ENCODE peak calls at places on chromosomes 16 and 17, in nine cellular contexts. One of them, this sample, is unnamed.
A peak's percentile ranks its signal among the peaks of the same experiment; 100 is the strongest.

GRCh38 chr17:80284631-80285030 is 24.0 kb downstream of the RNF213 start:
- DNase-seq in progenitor cell of endocrine pancreas: no peak
- DNase-seq in coronary artery: no peak
- DNase-seq in GM23338: peak; percentile 71
- DNase-seq in transverse colon: no peak
- DNase-seq in IMR-90: no peak
- DNase-seq in type B pancreatic cell: no peak
- DNase-seq in heart left ventricle: no peak
- DNase-seq in left ventricle myocardium inferior: no peak
- DNase-seq in this sample: no peak

GRCh38 chr16:3046506-3047386 is at the start of gene MMP25:
- DNase-seq in progenitor cell of endocrine pancreas: no peak
- DNase-seq in coronary artery: no peak
- DNase-seq in GM23338: peak; percentile 80
- DNase-seq in transverse colon: no peak
- DNase-seq in IMR-90: no peak
- DNase-seq in type B pancreatic cell: peak; percentile 69
- DNase-seq in heart left ventricle: no peak
- DNase-seq in left ventricle myocardium inferior: no peak
- DNase-seq in this sample: no peak

GRCh38 chr16:17367932-17368331 is 102.8 kb downstream of the XYLT1 start:
- DNase-seq in progenitor cell of endocrine pancreas: no peak
- DNase-seq in coronary artery: no peak
- DNase-seq in GM23338: peak; percentile 92
- DNase-seq in transverse colon: peak; percentile 41
- DNase-seq in IMR-90: peak; percentile 61
- DNase-seq in type B pancreatic cell: no peak
- DNase-seq in heart left ventricle: no peak
- DNase-seq in left ventricle myocardium inferior: no peak
- DNase-seq in this sample: peak; percentile 64

GRCh38 chr16:70576431-70577255 is 53.0 kb downstream of the SF3B3 start:
- DNase-seq in progenitor cell of endocrine pancreas: no peak
- DNase-seq in coronary artery: no peak
- DNase-seq in GM23338: peak; percentile 37
- DNase-seq in transverse colon: peak; percentile 33
- DNase-seq in IMR-90: peak; percentile 86
- DNase-seq in type B pancreatic cell: no peak
- DNase-seq in heart left ventricle: no peak
- DNase-seq in left ventricle myocardium inferior: no peak
- DNase-seq in this sample: no peak

GRCh38 chr16:50509521-50510341 is 38.5 kb upstream of the NKD1 start:
- DNase-seq in progenitor cell of endocrine pancreas: no peak
- DNase-seq in coronary artery: no peak
- DNase-seq in GM23338: peak; percentile 85
- DNase-seq in transverse colon: peak; percentile 20
- DNase-seq in IMR-90: peak; percentile 6
- DNase-seq in type B pancreatic cell: peak; percentile 65
- DNase-seq in heart left ventricle: no peak
- DNase-seq in left ventricle myocardium inferior: no peak
- DNase-seq in this sample: no peak

GRCh38 chr16:30998852-30999761 is 11.3 kb downstream of the STX1B start:
- DNase-seq in progenitor cell of endocrine pancreas: no peak
- DNase-seq in coronary artery: no peak
- DNase-seq in GM23338: no peak
- DNase-seq in transverse colon: no peak
- DNase-seq in IMR-90: no peak
- DNase-seq in type B pancreatic cell: no peak
- DNase-seq in heart left ventricle: no peak
- DNase-seq in left ventricle myocardium inferior: no peak
- DNase-seq in this sample: no peak

GRCh38 chr17:8503807-8504206 is 68.1 kb downstream of the NDEL1 start:
- DNase-seq in progenitor cell of endocrine pancreas: no peak
- DNase-seq in coronary artery: no peak
- DNase-seq in GM23338: no peak
- DNase-seq in transverse colon: no peak
- DNase-seq in IMR-90: no peak
- DNase-seq in type B pancreatic cell: no peak
- DNase-seq in heart left ventricle: no peak
- DNase-seq in left ventricle myocardium inferior: no peak
- DNase-seq in this sample: no peak

GRCh38 chr17:46764709-46765401 is 53.6 kb downstream of the WNT3 start:
- DNase-seq in progenitor cell of endocrine pancreas: no peak
- DNase-seq in coronary artery: no peak
- DNase-seq in GM23338: no peak
- DNase-seq in transverse colon: no peak
- DNase-seq in IMR-90: peak; percentile 86
- DNase-seq in type B pancreatic cell: no peak
- DNase-seq in heart left ventricle: peak; percentile 75
- DNase-seq in left ventricle myocardium inferior: peak; percentile 78
- DNase-seq in this sample: no peak

GRCh38 chr16:81723098-81723723 is 55.9 kb upstream of the PLCG2 start:
- DNase-seq in progenitor cell of endocrine pancreas: no peak
- DNase-seq in coronary artery: no peak
- DNase-seq in GM23338: peak; percentile 94
- DNase-seq in transverse colon: no peak
- DNase-seq in IMR-90: peak; percentile 80
- DNase-seq in type B pancreatic cell: no peak
- DNase-seq in heart left ventricle: peak; percentile 34
- DNase-seq in left ventricle myocardium inferior: no peak
- DNase-seq in this sample: no peak

GRCh38 chr17:27529230-27529796 is 73.1 kb downstream of the KSR1 start:
- DNase-seq in progenitor cell of endocrine pancreas: no peak
- DNase-seq in coronary artery: no peak
- DNase-seq in GM23338: no peak
- DNase-seq in transverse colon: no peak
- DNase-seq in IMR-90: peak; percentile 76
- DNase-seq in type B pancreatic cell: no peak
- DNase-seq in heart left ventricle: no peak
- DNase-seq in left ventricle myocardium inferior: no peak
- DNase-seq in this sample: no peak
- TF ChIP-seq CTCF in progenitor cell of endocrine pancreas: no peak
- TF ChIP-seq CTCF in coronary artery: no peak
- TF ChIP-seq CTCF in GM23338: no peak
- TF ChIP-seq CTCF in transverse colon: no peak
- TF ChIP-seq CTCF in IMR-90: peak; percentile 29
- TF ChIP-seq CTCF in type B pancreatic cell: no peak
- TF ChIP-seq CTCF in heart left ventricle: no peak
- TF ChIP-seq CTCF in left ventricle myocardium inferior: no peak
- TF ChIP-seq CTCF in this sample: no peak

GRCh38 chr17:13114601-13115024 is 96.8 kb upstream of the ELAC2 start:
- DNase-seq in progenitor cell of endocrine pancreas: peak; percentile 29
- DNase-seq in coronary artery: no peak
- DNase-seq in GM23338: peak; percentile 84
- DNase-seq in transverse colon: no peak
- DNase-seq in IMR-90: peak; percentile 28
- DNase-seq in type B pancreatic cell: peak; percentile 71
- DNase-seq in heart left ventricle: peak; percentile 22
- DNase-seq in left ventricle myocardium inferior: peak; percentile 19
- DNase-seq in this sample: peak; percentile 69
- TF ChIP-seq CTCF in progenitor cell of endocrine pancreas: peak; percentile 86
- TF ChIP-seq CTCF in coronary artery: no peak
- TF ChIP-seq CTCF in GM23338: peak; percentile 87
- TF ChIP-seq CTCF in transverse colon: peak; percentile 48
- TF ChIP-seq CTCF in IMR-90: peak; percentile 71
- TF ChIP-seq CTCF in type B pancreatic cell: peak; percentile 94
- TF ChIP-seq CTCF in heart left ventricle: peak; percentile 53
- TF ChIP-seq CTCF in left ventricle myocardium inferior: peak; percentile 79
- TF ChIP-seq CTCF in this sample: peak; percentile 77

GRCh38 chr16:5058476-5058875 is 7.3 kb downstream of the C16orf89 start:
- DNase-seq in progenitor cell of endocrine pancreas: no peak
- DNase-seq in coronary artery: no peak
- DNase-seq in GM23338: peak; percentile 96
- DNase-seq in transverse colon: no peak
- DNase-seq in IMR-90: no peak
- DNase-seq in type B pancreatic cell: no peak
- DNase-seq in heart left ventricle: no peak
- DNase-seq in left ventricle myocardium inferior: no peak
- DNase-seq in this sample: peak; percentile 49
- TF ChIP-seq CTCF in progenitor cell of endocrine pancreas: peak; percentile 52
- TF ChIP-seq CTCF in coronary artery: no peak
- TF ChIP-seq CTCF in GM23338: peak; percentile 55
- TF ChIP-seq CTCF in transverse colon: no peak
- TF ChIP-seq CTCF in IMR-90: peak; percentile 23
- TF ChIP-seq CTCF in type B pancreatic cell: peak; percentile 61
- TF ChIP-seq CTCF in heart left ventricle: no peak
- TF ChIP-seq CTCF in left ventricle myocardium inferior: no peak
- TF ChIP-seq CTCF in this sample: peak; percentile 36

GRCh38 chr17:42623732-42624596 is 14.5 kb downstream of the TUBG1 start:
- DNase-seq in progenitor cell of endocrine pancreas: no peak
- DNase-seq in coronary artery: no peak
- DNase-seq in GM23338: no peak
- DNase-seq in transverse colon: peak; percentile 42
- DNase-seq in IMR-90: peak; percentile 38
- DNase-seq in type B pancreatic cell: no peak
- DNase-seq in heart left ventricle: no peak
- DNase-seq in left ventricle myocardium inferior: no peak
- DNase-seq in this sample: no peak
- TF ChIP-seq CTCF in progenitor cell of endocrine pancreas: no peak
- TF ChIP-seq CTCF in coronary artery: no peak
- TF ChIP-seq CTCF in GM23338: peak; percentile 56
- TF ChIP-seq CTCF in transverse colon: no peak
- TF ChIP-seq CTCF in IMR-90: no peak
- TF ChIP-seq CTCF in type B pancreatic cell: no peak
- TF ChIP-seq CTCF in heart left ventricle: no peak
- TF ChIP-seq CTCF in left ventricle myocardium inferior: no peak
- TF ChIP-seq CTCF in this sample: no peak

GRCh38 chr17:57914274-57915147 is 40.7 kb downstream of the CUEDC1 start:
- DNase-seq in progenitor cell of endocrine pancreas: no peak
- DNase-seq in coronary artery: no peak
- DNase-seq in GM23338: no peak
- DNase-seq in transverse colon: no peak
- DNase-seq in IMR-90: no peak
- DNase-seq in type B pancreatic cell: no peak
- DNase-seq in heart left ventricle: no peak
- DNase-seq in left ventricle myocardium inferior: no peak
- DNase-seq in this sample: no peak

GRCh38 chr17:57918017-57918895 is 37.0 kb downstream of the CUEDC1 start:
- DNase-seq in progenitor cell of endocrine pancreas: no peak
- DNase-seq in coronary artery: no peak
- DNase-seq in GM23338: no peak
- DNase-seq in transverse colon: no peak
- DNase-seq in IMR-90: peak; percentile 80
- DNase-seq in type B pancreatic cell: no peak
- DNase-seq in heart left ventricle: no peak
- DNase-seq in left ventricle myocardium inferior: no peak
- DNase-seq in this sample: no peak

GRCh38 chr17:57915532-57915931 is 39.7 kb downstream of the CUEDC1 start:
- DNase-seq in progenitor cell of endocrine pancreas: no peak
- DNase-seq in coronary artery: no peak
- DNase-seq in GM23338: no peak
- DNase-seq in transverse colon: no peak
- DNase-seq in IMR-90: peak; percentile 28
- DNase-seq in type B pancreatic cell: no peak
- DNase-seq in heart left ventricle: no peak
- DNase-seq in left ventricle myocardium inferior: no peak
- DNase-seq in this sample: peak; percentile 41

GRCh38 chr17:57915980-57916757 is 39.0 kb downstream of the CUEDC1 start:
- DNase-seq in progenitor cell of endocrine pancreas: peak; percentile 60
- DNase-seq in coronary artery: no peak
- DNase-seq in GM23338: peak; percentile 83
- DNase-seq in transverse colon: no peak
- DNase-seq in IMR-90: peak; percentile 26
- DNase-seq in type B pancreatic cell: no peak
- DNase-seq in heart left ventricle: no peak
- DNase-seq in left ventricle myocardium inferior: no peak
- DNase-seq in this sample: peak; percentile 42

GRCh38 chr17:57916925-57917858 is 38.0 kb downstream of the CUEDC1 start:
- DNase-seq in progenitor cell of endocrine pancreas: no peak
- DNase-seq in coronary artery: no peak
- DNase-seq in GM23338: no peak
- DNase-seq in transverse colon: no peak
- DNase-seq in IMR-90: no peak
- DNase-seq in type B pancreatic cell: no peak
- DNase-seq in heart left ventricle: no peak
- DNase-seq in left ventricle myocardium inferior: peak; percentile 60
- DNase-seq in this sample: no peak
- TF ChIP-seq CTCF in progenitor cell of endocrine pancreas: no peak
- TF ChIP-seq CTCF in coronary artery: no peak
- TF ChIP-seq CTCF in GM23338: peak; percentile 39
- TF ChIP-seq CTCF in transverse colon: no peak
- TF ChIP-seq CTCF in IMR-90: no peak
- TF ChIP-seq CTCF in type B pancreatic cell: no peak
- TF ChIP-seq CTCF in heart left ventricle: no peak
- TF ChIP-seq CTCF in left ventricle myocardium inferior: no peak
- TF ChIP-seq CTCF in this sample: no peak

DNA sequence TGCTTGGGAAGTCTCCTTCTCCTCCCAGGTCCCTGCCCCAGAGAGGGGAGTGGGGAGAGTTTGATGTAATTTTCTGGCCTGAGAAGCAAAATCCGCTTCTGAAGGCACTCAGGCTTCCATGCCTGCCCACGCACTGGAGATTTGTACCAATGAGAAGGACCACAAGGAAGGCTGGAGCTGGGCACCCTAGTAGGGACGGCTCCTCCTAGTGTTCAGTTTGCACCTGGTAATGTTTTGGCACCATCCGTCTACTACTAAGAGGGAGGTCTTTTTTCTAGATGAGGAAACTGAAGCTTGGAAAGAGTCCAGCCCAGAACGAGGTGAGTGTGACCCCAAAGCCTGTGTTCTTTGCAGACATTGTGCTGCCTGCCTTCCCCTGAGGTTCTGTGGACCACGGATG is 83.6 kb upstream of the NLRP1 start:
- DNase-seq in progenitor cell of endocrine pancreas: no peak
- DNase-seq in coronary artery: no peak
- DNase-seq in GM23338: peak; percentile 50
- DNase-seq in transverse colon: no peak
- DNase-seq in IMR-90: no peak
- DNase-seq in type B pancreatic cell: no peak
- DNase-seq in heart left ventricle: no peak
- DNase-seq in left ventricle myocardium inferior: no peak
- DNase-seq in this sample: no peak
- TF ChIP-seq CTCF in progenitor cell of endocrine pancreas: peak; percentile 19
- TF ChIP-seq CTCF in coronary artery: no peak
- TF ChIP-seq CTCF in GM23338: peak; percentile 64
- TF ChIP-seq CTCF in transverse colon: no peak
- TF ChIP-seq CTCF in IMR-90: no peak
- TF ChIP-seq CTCF in type B pancreatic cell: peak; percentile 37
- TF ChIP-seq CTCF in heart left ventricle: no peak
- TF ChIP-seq CTCF in left ventricle myocardium inferior: no peak
- TF ChIP-seq CTCF in this sample: no peak